ENCODE peak calls at places on chromosome 19, in seven cellular contexts. Z is GM23338, H is body of pancreas, B is HAP-1, J is SK-N-SH, S is PC-3, X is heart left ventricle. I is an unnamed sample.

GRCh38 chr19:1383014-1383310 is 745 bp upstream of the NDUFS7 start:
- DNase-seq in Z (no peak), H (no peak), B (no peak), J (peak; percentile 85), S (no peak), X (no peak), I (no peak)

GRCh38 chr19:31838163-31838798 is 489.0 kb upstream of the TSHZ3 start:
- DNase-seq in Z (no peak), H (no peak), B (no peak), J (no peak), S (no peak), X (no peak), I (no peak)

GRCh38 chr19:54523403-54523802 is 20.8 kb downstream of the LAIR2 start:
- DNase-seq in Z (no peak), H (no peak), B (no peak), J (no peak), S (peak; percentile 88), X (no peak), I (peak; percentile 2)

GRCh38 chr19:28313633-28314032 is 899.3 kb downstream of the UQCRFS1 start:
- DNase-seq in Z (no peak), H (peak; percentile 43), B (no peak), J (no peak), S (peak; percentile 2), X (peak; percentile 59), I (peak; percentile 0)

GRCh38 chr19:11942008-11942842 is 17.3 kb downstream of the ZNF700 start:
- DNase-seq in Z (no peak), H (no peak), B (no peak), J (no peak), S (no peak), X (no peak), I (no peak)

GRCh38 chr19:4577020-4577782 is 17.7 kb upstream of the SEMA6B start:
- DNase-seq in Z (peak; percentile 69), H (no peak), B (peak; percentile 50), J (peak; percentile 55), S (peak; percentile 47), X (no peak), I (no peak)

GRCh38 chr19:32471095-32471494 is 65.5 kb downstream of the DPY19L3 start:
- DNase-seq in Z (no peak), H (no peak), B (no peak), J (no peak), S (no peak), X (peak; percentile 50), I (no peak)

GRCh38 chr19:14167594-14168138 is 31.3 kb upstream of the ASF1B start:
- DNase-seq in Z (no peak), H (no peak), B (no peak), J (peak; percentile 41), S (no peak), X (peak; percentile 41), I (no peak)

GRCh38 chr19:15014579-15014978 is 34.7 kb upstream of the CASP14 start:
- DNase-seq in Z (peak; percentile 39), H (no peak), B (peak; percentile 16), J (no peak), S (no peak), X (no peak), I (no peak)

GRCh38 chr19:40461669-40462221 is 3.8 kb downstream of the BLVRB start:
- DNase-seq in Z (no peak), H (no peak), B (no peak), J (no peak), S (no peak), X (no peak), I (no peak)

GRCh38 chr19:5693195-5694166 is 3.4 kb downstream of the RPL36 start:
- DNase-seq in Z (no peak), H (no peak), B (no peak), J (peak; percentile 31), S (no peak), X (no peak), I (no peak)

GRCh38 chr19:3361384-3362216 is 4.8 kb upstream of the NFIC start:
- DNase-seq in Z (no peak), H (peak; percentile 42), B (no peak), J (no peak), S (no peak), X (no peak), I (no peak)

GRCh38 chr19:42282036-42282762 is 13.1 kb downstream of the CIC start:
- DNase-seq in Z (no peak), H (peak; percentile 28), B (no peak), J (no peak), S (no peak), X (no peak), I (peak; percentile 72)

GRCh38 chr19:45446944-45447343 is 20.9 kb upstream of the FOSB start:
- DNase-seq in Z (no peak), H (no peak), B (no peak), J (no peak), S (no peak), X (no peak), I (no peak)

GRCh38 chr19:12774588-12775555 is at the start of gene HOOK2:
- DNase-seq in Z (peak; percentile 97), H (peak; percentile 100), B (peak; percentile 43), J (no peak), S (peak; percentile 97), X (no peak), I (no peak)

GRCh38 chr19:45087531-45087930 is 5.4 kb upstream of the PPP1R37 start:
- DNase-seq in Z (no peak), H (no peak), B (no peak), J (no peak), S (no peak), X (no peak), I (no peak)

DNA sequence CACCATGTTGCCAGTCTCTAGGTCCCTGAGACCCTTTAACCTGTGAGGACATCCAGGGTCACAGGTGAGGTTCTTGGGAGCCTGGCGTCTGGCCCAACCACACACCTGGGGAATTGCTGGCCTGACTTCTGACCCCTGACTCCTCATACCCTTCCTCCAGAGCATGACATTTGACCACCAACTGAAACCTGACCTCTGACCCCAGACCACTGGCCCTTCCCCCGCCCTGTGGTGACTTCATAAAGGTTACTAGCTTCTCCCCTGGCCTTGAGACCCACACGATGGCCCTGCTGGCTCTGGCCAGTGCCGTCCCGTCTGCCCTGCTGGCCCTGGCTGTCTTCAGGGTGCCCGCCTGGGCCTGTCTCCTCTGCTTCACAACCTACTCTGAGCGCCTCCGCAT is at the start of gene SPACA6:
- DNase-seq in Z (no peak), H (no peak), B (no peak), J (peak; percentile 3), S (no peak), X (no peak), I (no peak)
- H3K4me3 ChIP-seq in Z (peak within 1 kb of the TSS; percentile 76), H (no peak within 1 kb of the TSS), B (no peak within 1 kb of the TSS), J (peak within 1 kb of the TSS; percentile 98), S (peak within 1 kb of the TSS; percentile 29), X (peak within 1 kb of the TSS; percentile 94), I (peak within 1 kb of the TSS; percentile 99)

GRCh38 chr19:39131255-39131755 is 5.7 kb downstream of the PAK4 start:
- DNase-seq in Z (no peak), H (no peak), B (no peak), J (peak; percentile 45), S (no peak), X (peak; percentile 74), I (no peak)
- H3K4me1 ChIP-seq in Z (peaks cover 43% of the 10 kb centered on the region), H (peaks cover 87% of the 10 kb centered on the region), B (peaks cover 8% of the 10 kb centered on the region), J (no peaks in the 10 kb centered on the region), S (peaks cover 7% of the 10 kb centered on the region), X (peaks cover 63% of the 10 kb centered on the region), I (peaks cover 32% of the 10 kb centered on the region)

GRCh38 chr19:35774274-35775045 is 904 bp upstream of the ARHGAP33 start:
- DNase-seq in Z (peak; percentile 37), H (no peak), B (peak; percentile 35), J (no peak), S (peak; percentile 1), X (no peak), I (no peak)
- H3K4me3 ChIP-seq in Z (peak overlapping the region; percentile 65), H (no peak overlapping the region), B (peak overlapping the region; percentile 13), J (peak overlapping the region; percentile 76), S (peak overlapping the region; percentile 66), X (peak overlapping the region; percentile 97), I (peak overlapping the region; percentile 82)

GRCh38 chr19:8463343-8463742 is 18.6 kb downstream of the HNRNPM start:
- DNase-seq in Z (no peak), H (no peak), B (no peak), J (no peak), S (no peak), X (no peak), I (no peak)

GRCh38 chr19:8461376-8461775 is 16.6 kb downstream of the HNRNPM start:
- DNase-seq in Z (no peak), H (no peak), B (no peak), J (no peak), S (no peak), X (no peak), I (no peak)

GRCh38 chr19:8460516-8461298 is 15.9 kb downstream of the HNRNPM start:
- DNase-seq in Z (no peak), H (no peak), B (no peak), J (no peak), S (no peak), X (no peak), I (peak; percentile 18)

GRCh38 chr19:8461891-8462290 is 17.1 kb downstream of the HNRNPM start:
- DNase-seq in Z (no peak), H (no peak), B (no peak), J (no peak), S (no peak), X (no peak), I (no peak)

GRCh38 chr19:8462601-8463000 is 17.8 kb downstream of the HNRNPM start:
- DNase-seq in Z (no peak), H (no peak), B (no peak), J (no peak), S (no peak), X (no peak), I (no peak)
- H3K4me1 ChIP-seq in Z (peaks cover 39% of the 10 kb centered on the region), H (peaks cover 57% of the 10 kb centered on the region), B (peaks cover 26% of the 10 kb centered on the region), J (peaks cover 26% of the 10 kb centered on the region), S (peaks cover 33% of the 10 kb centered on the region), X (peaks cover 50% of the 10 kb centered on the region), I (peaks cover 36% of the 10 kb centered on the region)

DNA sequence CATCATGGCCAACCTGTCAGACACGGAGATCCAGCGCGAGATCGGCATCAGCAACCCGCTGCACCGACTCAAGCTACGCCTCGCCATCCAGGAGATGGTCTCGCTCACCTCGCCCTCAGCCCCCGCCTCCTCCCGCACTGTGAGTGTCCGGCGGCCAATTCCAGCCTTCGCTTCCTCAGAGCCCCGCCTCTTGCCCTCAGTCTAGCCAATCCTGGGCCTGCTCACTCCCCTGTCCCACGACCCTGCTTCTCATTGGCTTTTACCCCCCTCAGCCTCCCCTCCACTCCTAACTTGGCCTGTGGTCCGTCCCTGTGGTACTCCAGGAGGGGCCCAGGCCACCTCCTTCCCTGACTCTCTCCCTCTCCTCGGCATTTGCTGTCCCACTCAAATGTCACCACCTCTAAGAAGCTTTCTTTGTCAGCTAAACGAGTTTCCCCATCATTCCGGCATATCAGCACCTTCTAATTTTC is 12.3 kb downstream of the HRC start:
- DNase-seq in Z (peak; percentile 99), H (peak; percentile 93), B (peak; percentile 56), J (peak; percentile 95), S (peak; percentile 88), X (peak; percentile 93), I (peak; percentile 98)
- H3K4me3 ChIP-seq in Z (peak overlapping the region; percentile 64), H (no peak overlapping the region), B (no peak overlapping the region), J (peak overlapping the region; percentile 81), S (peak overlapping the region; percentile 76), X (peak overlapping the region; percentile 59), I (peak overlapping the region; percentile 81)

GRCh38 chr19:35347930-35348298 is 212 bp downstream of the FFAR1 start:
- DNase-seq in Z (no peak), H (no peak), B (no peak), J (no peak), S (no peak), X (no peak), I (no peak)
- H3K4me1 ChIP-seq in Z (no peaks in the 10 kb centered on the region), H (no peaks in the 10 kb centered on the region), B (no peaks in the 10 kb centered on the region), J (no peaks in the 10 kb centered on the region), S (no peaks in the 10 kb centered on the region), X (no peaks in the 10 kb centered on the region), I (no peaks in the 10 kb centered on the region)